ENCODE peak calls at places on chromosomes 7 and 10, in four cellular contexts. P, X, L and J are unnamed samples.

GRCh38 chr10:48412081-48412480 is 105.6 kb downstream of the MAPK8 start:
- DNase-seq in P (no peak), X (no peak), L (no peak), J (no peak)

GRCh38 chr10:30877111-30877510 is 154.6 kb downstream of the ZNF438 start:
- DNase-seq in P (no peak), X (no peak), L (no peak), J (no peak)

GRCh38 chr10:78997635-78998618 is 70.8 kb upstream of the ZMIZ1 start:
- DNase-seq in P (no peak), X (no peak), L (no peak), J (no peak)

GRCh38 chr10:54477738-54478137 is 323.3 kb downstream of the PCDH15 start:
- DNase-seq in P (no peak), X (no peak), L (no peak), J (no peak)

GRCh38 chr7:66047426-66047825 is 28.2 kb upstream of the ASL start:
- DNase-seq in P (no peak), X (no peak), L (no peak), J (peak)

GRCh38 chr10:61795551-61795950 is 105.9 kb upstream of the ARID5B start:
- DNase-seq in P (no peak), X (no peak), L (no peak), J (no peak)

GRCh38 chr7:25720427-25720826 is 431.6 kb upstream of the NFE2L3 start:
- DNase-seq in P (peak), X (no peak), L (no peak), J (no peak)

GRCh38 chr7:29035044-29035740 is 77.1 kb upstream of the TRIL start:
- DNase-seq in P (peak), X (peak), L (no peak), J (peak)

GRCh38 chr10:69616358-69616757 is 13.7 kb upstream of the FAM241B start:
- DNase-seq in P (no peak), X (no peak), L (no peak), J (no peak)

GRCh38 chr10:62451606-62451965 is 77.4 kb downstream of the ZNF365 start:
- DNase-seq in P (no peak), X (no peak), L (no peak), J (no peak)

GRCh38 chr7:128459394-128459878 is 3.8 kb downstream of the HILPDA start:
- DNase-seq in P (peak), X (peak), L (peak), J (peak)

GRCh38 chr7:144834516-144835165 is 1.2 kb downstream of the TPK1 start:
- DNase-seq in P (peak), X (peak), L (no peak), J (no peak)

GRCh38 chr7:158544708-158545107 is 42.9 kb downstream of the PTPRN2 start:
- DNase-seq in P (no peak), X (peak), L (no peak), J (no peak)

GRCh38 chr10:103281753-103282152 is 4.8 kb downstream of the INA start:
- DNase-seq in P (no peak), X (no peak), L (no peak), J (no peak)
- H3K4me3 ChIP-seq in P (no peak), X (no peak), L (no peak), J (no peak)

GRCh38 chr10:73248259-73248724 is 1.2 kb upstream of the DNAJC9 start:
- DNase-seq in P (peak), X (no peak), L (no peak), J (no peak)
- H3K4me3 ChIP-seq in P (no peak), X (no peak), L (no peak), J (no peak)

GRCh38 chr7:90625051-90625450 is 28.9 kb downstream of the CDK14 start:
- DNase-seq in P (no peak), X (no peak), L (no peak), J (peak)
- H3K4me3 ChIP-seq in P (no peak), X (no peak), L (no peak), J (no peak)

GRCh38 chr10:98269435-98269912 is 1.5 kb upstream of the LOXL4 start:
- DNase-seq in P (no peak), X (peak), L (peak), J (peak)
- H3K4me3 ChIP-seq in P (no peak), X (no peak), L (no peak), J (no peak)

GRCh38 chr10:32412499-32412853 is 33.5 kb upstream of the CCDC7 start:
- DNase-seq in P (no peak), X (no peak), L (no peak), J (no peak)
- H3K4me3 ChIP-seq in P (no peak), X (peak), L (no peak), J (no peak)